ENCODE peak calls at places on chromosomes 5 and 9, in six cellular contexts. S is PC-9, O is fibroblast of lung, B is GM23248, L is astrocyte, N is H1. P is an unnamed sample.

GRCh38 chr9:115746496-115746895 is 407.1 kb upstream of the PAPPA start:
- DNase-seq in S (no peak), O (peak; percentile 42), B (no peak), L (peak; percentile 43), N (no peak), P (no peak)

GRCh38 chr5:154406231-154406630 is 39.6 kb upstream of the SAP30L start:
- DNase-seq in S (no peak), O (peak; percentile 88), B (peak; percentile 39), L (peak; percentile 87), N (no peak), P (peak; percentile 30)

GRCh38 chr5:69024241-69024651 is 69.6 kb upstream of the SLC30A5 start:
- DNase-seq in S (peak; percentile 22), O (peak; percentile 19), B (peak; percentile 52), L (peak; percentile 5), N (peak; percentile 51), P (peak; percentile 25)

GRCh38 chr5:11656940-11657339 is 247.3 kb downstream of the CTNND2 start:
- DNase-seq in S (no peak), O (no peak), B (no peak), L (no peak), N (no peak), P (no peak)

GRCh38 chr5:12691330-12691729 is 787.1 kb upstream of the CTNND2 start:
- DNase-seq in S (no peak), O (no peak), B (no peak), L (no peak), N (no peak), P (no peak)

GRCh38 chr5:174317261-174317894 is 271.9 kb downstream of the NSG2 start:
- DNase-seq in S (peak; percentile 48), O (peak; percentile 45), B (peak; percentile 74), L (peak; percentile 31), N (peak; percentile 66), P (no peak)

GRCh38 chr5:78803386-78803785 is 154.8 kb upstream of the LHFPL2 start:
- DNase-seq in S (no peak), O (peak; percentile 68), B (peak; percentile 39), L (peak; percentile 58), N (no peak), P (no peak)

GRCh38 chr9:111094433-111095421 is 56.5 kb upstream of the LPAR1 start:
- DNase-seq in S (peak; percentile 20), O (peak; percentile 78), B (peak; percentile 90), L (peak; percentile 68), N (no peak), P (no peak)

GRCh38 chr5:58318468-58318867 is 141.4 kb downstream of the PLK2 start:
- DNase-seq in S (no peak), O (peak; percentile 92), B (peak; percentile 58), L (peak; percentile 91), N (no peak), P (no peak)

GRCh38 chr5:58459276-58459859 is 518 bp downstream of the PLK2 start:
- DNase-seq in S (peak; percentile 34), O (no peak), B (peak; percentile 70), L (no peak), N (peak; percentile 66), P (no peak)

GRCh38 chr5:1864896-1865440 is 17.8 kb downstream of the IRX4 start:
- DNase-seq in S (no peak), O (no peak), B (no peak), L (no peak), N (no peak), P (no peak)

GRCh38 chr9:113941056-113941455 is 64.9 kb downstream of the ZNF618 start:
- DNase-seq in S (no peak), O (no peak), B (no peak), L (no peak), N (no peak), P (no peak)

GRCh38 chr5:177204281-177204680 is 70.7 kb downstream of the NSD1 start:
- DNase-seq in S (no peak), O (no peak), B (no peak), L (no peak), N (no peak), P (no peak)

GRCh38 chr5:73617510-73618279 is 8.3 kb upstream of the ARHGEF28 start:
- DNase-seq in S (no peak), O (peak; percentile 47), B (peak; percentile 52), L (peak; percentile 25), N (no peak), P (no peak)

GRCh38 chr9:132575005-132575609 is 7.3 kb upstream of the BARHL1 start:
- DNase-seq in S (peak; percentile 75), O (peak; percentile 53), B (peak; percentile 83), L (peak; percentile 45), N (peak; percentile 90), P (no peak)

GRCh38 chr5:178997191-178997590 is 2.1 kb upstream of the GRM6 start:
- DNase-seq in S (no peak), O (no peak), B (no peak), L (no peak), N (no peak), P (no peak)

GRCh38 chr5:73278693-73279092 is 105.7 kb downstream of the TMEM174 start:
- DNase-seq in S (peak; percentile 74), O (no peak), B (no peak), L (no peak), N (no peak), P (peak; percentile 58)

GRCh38 chr5:83001788-83002381 is 75.3 kb downstream of the TMEM167A start:
- DNase-seq in S (no peak), O (no peak), B (no peak), L (no peak), N (no peak), P (no peak)

GRCh38 chr5:168713051-168713450 is 133.9 kb upstream of the PANK3 start:
- DNase-seq in S (no peak), O (peak; percentile 11), B (peak; percentile 4), L (no peak), N (no peak), P (peak; percentile 52)

GRCh38 chr5:191036-191948 is at the start of gene LRRC14B:
- DNase-seq in S (no peak), O (no peak), B (no peak), L (no peak), N (no peak), P (no peak)

GRCh38 chr5:565782-566445 is 41.7 kb upstream of the SLC9A3 start:
- DNase-seq in S (no peak), O (peak; percentile 10), B (peak; percentile 35), L (no peak), N (peak; percentile 64), P (no peak)

GRCh38 chr9:90204128-90204838 is 438.3 kb downstream of the DIRAS2 start:
- DNase-seq in S (no peak), O (no peak), B (no peak), L (no peak), N (no peak), P (no peak)

GRCh38 chr9:123174887-123175518 is 93.4 kb downstream of the STRBP start:
- DNase-seq in S (no peak), O (no peak), B (no peak), L (no peak), N (no peak), P (no peak)

GRCh38 chr5:158502686-158503085 is 597.0 kb downstream of the EBF1 start:
- DNase-seq in S (no peak), O (no peak), B (no peak), L (no peak), N (no peak), P (no peak)

GRCh38 chr5:125017796-125018195 is 271.4 kb upstream of the ZNF608 start:
- DNase-seq in S (no peak), O (no peak), B (no peak), L (no peak), N (no peak), P (no peak)

DNA sequence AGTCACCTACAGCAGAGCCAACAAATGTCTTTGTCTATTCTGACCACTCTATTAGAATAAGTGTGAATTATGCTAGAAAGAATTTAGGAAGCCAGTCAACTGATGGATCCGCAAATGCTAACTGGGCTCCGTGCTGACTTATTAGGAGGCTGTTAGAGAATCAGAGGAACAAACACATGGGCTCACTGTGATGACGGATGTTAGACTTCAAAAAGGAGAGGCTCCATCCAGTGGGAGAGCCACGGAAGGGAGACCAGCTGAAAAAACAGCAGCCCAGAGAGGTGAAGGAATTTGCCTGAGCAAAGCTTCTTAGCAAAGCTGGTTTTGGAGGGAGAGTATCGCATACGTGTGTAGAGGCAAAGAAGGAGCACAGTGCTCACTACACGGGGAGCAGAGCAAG is 5.8 kb upstream of the TGFBI start:
- DNase-seq in S (no peak), O (peak; percentile 69), B (no peak), L (peak; percentile 63), N (no peak), P (no peak)
- H2AFZ ChIP-seq in S (no peak overlapping the region), O (no peak overlapping the region), B (no peak overlapping the region), L (no peak overlapping the region), N (no peak overlapping the region), P (no peak overlapping the region)

DNA sequence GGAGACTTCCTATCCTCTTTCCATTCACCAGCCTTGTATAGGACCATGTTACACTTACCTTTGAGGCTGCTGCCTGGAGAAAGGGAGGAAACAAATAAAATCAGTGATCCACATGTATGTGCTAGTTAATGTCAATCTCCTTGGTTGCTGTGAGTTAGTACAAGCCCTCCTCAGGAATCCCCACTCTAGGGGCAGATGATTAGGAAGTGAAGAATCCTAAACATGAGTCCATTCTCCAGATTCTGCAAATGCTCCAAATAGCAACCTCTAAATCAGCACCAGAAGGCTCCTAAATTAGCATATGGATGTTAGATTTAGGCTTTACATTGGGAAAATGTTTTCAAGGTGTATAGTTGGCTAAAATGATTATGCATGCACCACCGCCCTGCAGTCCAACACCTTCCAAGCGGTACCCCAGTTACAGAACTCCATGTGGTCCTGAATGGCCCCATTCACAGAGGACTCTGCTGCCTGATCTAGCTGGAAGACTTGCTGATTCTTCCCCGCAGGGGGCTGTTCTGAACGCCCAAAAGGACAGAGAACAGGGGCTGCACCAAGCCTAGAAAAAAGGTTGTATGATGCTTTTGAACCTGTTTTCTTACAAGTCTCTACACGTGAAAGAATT is 123.2 kb downstream of the TLE1 start:
- DNase-seq in S (no peak), O (peak; percentile 27), B (no peak), L (peak; percentile 7), N (no peak), P (no peak)
- H3K4me2 ChIP-seq in S (no peak overlapping the region), O (no peak overlapping the region), B (no peak overlapping the region), L (no peak overlapping the region), N (no peak overlapping the region), P (no peak overlapping the region)

DNA sequence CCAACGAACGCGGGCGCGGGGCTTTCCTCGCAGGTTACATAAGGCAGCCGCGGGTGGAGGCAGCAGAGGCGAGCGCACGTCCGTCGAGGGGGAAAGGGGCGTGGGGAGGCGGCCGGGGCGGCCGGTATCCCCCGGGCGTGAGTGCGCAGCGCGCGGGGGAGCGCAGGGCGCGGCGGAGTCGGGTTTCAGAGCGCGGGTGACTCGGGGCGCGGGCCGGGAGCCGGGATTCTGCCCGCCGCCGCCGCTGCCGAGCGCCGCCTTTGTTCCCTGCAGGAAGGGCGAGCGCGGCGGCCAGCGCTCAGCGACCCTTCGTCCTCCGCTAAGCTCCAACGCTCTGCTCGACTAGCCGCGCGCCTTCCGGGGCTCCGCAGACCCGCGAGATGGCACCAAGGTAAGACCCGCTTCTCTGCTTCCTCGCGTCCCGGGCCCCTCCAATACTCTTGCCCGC is at the start of gene COL15A1:
- DNase-seq in S (no peak), O (peak; percentile 33), B (peak; percentile 61), L (no peak), N (no peak), P (no peak)
- TF ChIP-seq EZH2 in S (no peak), O (peak; percentile 12), B (no peak), L (peak; percentile 20), N (peak; percentile 69), P (peak; percentile 88)

DNA sequence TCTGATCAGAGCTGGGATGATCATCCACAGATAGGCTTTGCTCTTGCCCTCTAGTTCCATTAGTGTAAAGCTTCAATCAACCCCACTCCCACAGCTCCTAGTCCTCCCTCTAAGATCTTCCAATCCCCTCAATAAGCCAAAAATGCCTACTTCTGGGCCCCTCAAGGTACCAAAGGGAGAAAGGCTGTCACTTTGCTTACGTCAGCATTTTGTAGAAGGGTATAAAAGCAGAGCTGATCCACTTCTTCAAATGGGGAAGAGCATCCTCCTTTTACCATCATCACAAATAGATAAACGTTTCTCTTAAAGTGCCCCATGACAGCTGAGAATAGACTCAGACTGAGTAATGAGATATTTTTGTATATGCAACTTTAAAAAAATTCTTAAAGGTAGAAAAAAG is 13.1 kb upstream of the ADGRV1 start:
- DNase-seq in S (no peak), O (no peak), B (no peak), L (no peak), N (no peak), P (no peak)
- H2AFZ ChIP-seq in S (no peak overlapping the region), O (no peak overlapping the region), B (no peak overlapping the region), L (no peak overlapping the region), N (no peak overlapping the region), P (no peak overlapping the region)

P was measured in keratinocyte.